ENCODE peak calls at places on chromosomes 6 and 20, in five cellular contexts. Q, V, W, R and G are unnamed samples.
A peak's percentile ranks its signal among the peaks of the same experiment; 100 is the strongest.

GRCh38 chr20:16263582-16263981 is 309.7 kb downstream of the KIF16B start:
- DNase-seq in Q (no peak), R (no peak), V (no peak), W (no peak), G (no peak)

GRCh38 chr6:30847971-30848441 is 36.3 kb upstream of the DDR1 start:
- DNase-seq in R (no peak), V (no peak), W (no peak), Q (no peak), G (no peak)

GRCh38 chr20:4046311-4046924 is 31.1 kb upstream of the RNF24 start:
- DNase-seq in Q (no peak), V (no peak), R (no peak), W (no peak), G (no peak)

GRCh38 chr6:139080255-139080920 is 51.8 kb downstream of the ABRACL start:
- DNase-seq in V (no peak), W (no peak), R (no peak), Q (peak; percentile 54), G (no peak)

GRCh38 chr20:25280051-25280573 is 32.2 kb downstream of the PYGB start:
- DNase-seq in Q (no peak), R (no peak), V (no peak), W (no peak), G (peak; percentile 90)

GRCh38 chr6:11263185-11263817 is 30.8 kb upstream of the NEDD9 start:
- DNase-seq in W (no peak), V (peak; percentile 43), Q (peak; percentile 86), R (peak; percentile 72), G (no peak)

GRCh38 chr20:1757072-1757471 is 99.5 kb upstream of the SIRPG start:
- DNase-seq in Q (no peak), R (no peak), V (no peak), W (no peak), G (no peak)

GRCh38 chr20:14785065-14785743 is 447.8 kb upstream of the FLRT3 start:
- DNase-seq in W (no peak), R (no peak), Q (no peak), V (no peak), G (no peak)

GRCh38 chr20:31746068-31746878 is 7.2 kb downstream of the TPX2 start:
- DNase-seq in V (no peak), W (no peak), R (no peak), Q (no peak), G (no peak)

GRCh38 chr6:65558071-65558470 is 149.0 kb downstream of the EYS start:
- DNase-seq in R (no peak), Q (no peak), W (no peak), V (no peak), G (no peak)